ENCODE peak calls at places on chromosomes 3 and 15, in nine cellular contexts. H, A, R, I, V, C, L, G and U are unnamed samples.

GRCh38 chr3:65742914-65743313 is 295.8 kb downstream of the MAGI1 start:
- DNase-seq in A (no peak), H (no peak), L (no peak), G (no peak), V (peak), R (no peak), I (no peak), C (no peak), U (no peak)

GRCh38 chr3:4898454-4899313 is 80.6 kb upstream of the BHLHE40 start:
- DNase-seq in I (no peak), V (no peak), L (no peak), C (no peak), G (no peak), H (no peak), R (no peak), A (no peak), U (no peak)

GRCh38 chr15:70320077-70320830 is 222.5 kb upstream of the TLE3 start:
- DNase-seq in A (no peak), C (no peak), H (no peak), R (no peak), V (no peak), G (no peak), L (no peak), I (no peak), U (no peak)

GRCh38 chr3:140899363-140899762 is 42.3 kb upstream of the SLC25A36 start:
- DNase-seq in V (no peak), C (no peak), A (no peak), I (no peak), R (no peak), L (no peak), G (no peak), H (no peak), U (no peak)

GRCh38 chr3:17551333-17551732 is 191.1 kb downstream of the TBC1D5 start:
- DNase-seq in I (no peak), G (no peak), L (no peak), C (no peak), H (no peak), R (no peak), V (no peak), A (no peak), U (no peak)

GRCh38 chr15:29835301-29835700 is 13.0 kb upstream of the TJP1 start:
- DNase-seq in I (no peak), R (peak), V (no peak), L (no peak), G (no peak), A (no peak), H (no peak), C (no peak), U (no peak)

GRCh38 chr3:170745211-170745718 is 124.7 kb downstream of the RPL22L1 start:
- DNase-seq in H (no peak), L (no peak), A (no peak), R (no peak), C (no peak), G (no peak), V (peak), I (no peak), U (no peak)

GRCh38 chr3:107345968-107346367 is 31.3 kb upstream of the CCDC54 start:
- DNase-seq in H (no peak), A (no peak), V (no peak), C (no peak), G (no peak), I (no peak), R (no peak), L (no peak), U (no peak)

GRCh38 chr3:99319450-99319849 is 318.9 kb upstream of the COL8A1 start:
- DNase-seq in G (no peak), V (peak), C (no peak), A (no peak), R (no peak), L (no peak), I (no peak), H (no peak), U (no peak)

GRCh38 chr3:114789803-114790202 is 357.3 kb downstream of the ZBTB20 start:
- DNase-seq in V (no peak), G (no peak), A (no peak), C (no peak), R (no peak), L (no peak), I (no peak), H (no peak), U (no peak)

GRCh38 chr15:95591886-95592285 is 738.6 kb upstream of the NR2F2 start:
- DNase-seq in I (no peak), C (no peak), R (no peak), A (no peak), H (no peak), G (no peak), V (no peak), L (no peak), U (no peak)

GRCh38 chr3:8220291-8220690 is 281.3 kb upstream of the LMCD1 start:
- DNase-seq in R (no peak), C (no peak), V (no peak), L (no peak), H (no peak), G (no peak), A (no peak), I (no peak), U (no peak)

GRCh38 chr3:36303286-36303685 is 77.0 kb upstream of the STAC start:
- DNase-seq in V (no peak), L (no peak), I (no peak), R (no peak), H (no peak), C (no peak), G (no peak), A (no peak), U (no peak)

GRCh38 chr3:136787226-136787793 is 31.6 kb upstream of the SLC35G2 start:
- DNase-seq in I (no peak), H (no peak), V (peak), G (peak), R (no peak), C (no peak), A (no peak), L (peak), U (no peak)

GRCh38 chr3:4786431-4786830 is 192.8 kb upstream of the BHLHE40 start:
- DNase-seq in R (no peak), H (no peak), A (no peak), L (no peak), C (no peak), V (no peak), G (no peak), I (no peak), U (no peak)

GRCh38 chr3:72192572-72192971 is 407.6 kb upstream of the PROK2 start:
- DNase-seq in V (no peak), I (no peak), R (no peak), L (no peak), C (no peak), A (no peak), G (no peak), H (no peak), U (no peak)

GRCh38 chr3:72189344-72189743 is 404.4 kb upstream of the PROK2 start:
- DNase-seq in V (no peak), R (no peak), C (no peak), A (no peak), L (no peak), H (no peak), I (no peak), G (no peak), U (no peak)

GRCh38 chr3:72187131-72187530 is 402.2 kb upstream of the PROK2 start:
- DNase-seq in V (no peak), G (no peak), C (no peak), A (no peak), L (no peak), I (no peak), R (no peak), H (no peak), U (no peak)

GRCh38 chr3:72191211-72191960 is 406.4 kb upstream of the PROK2 start:
- DNase-seq in V (no peak), L (no peak), C (no peak), G (no peak), H (no peak), A (no peak), I (no peak), R (no peak), U (no peak)

GRCh38 chr3:72190050-72190449 is 405.1 kb upstream of the PROK2 start:
- DNase-seq in A (no peak), I (no peak), R (no peak), L (no peak), C (no peak), V (no peak), H (no peak), G (no peak), U (no peak)
- H3K27ac ChIP-seq in A (no peak), I (no peak), R (no peak), L (no peak), C (no peak), V (no peak), H (no peak), G (no peak), U (peak)

DNA sequence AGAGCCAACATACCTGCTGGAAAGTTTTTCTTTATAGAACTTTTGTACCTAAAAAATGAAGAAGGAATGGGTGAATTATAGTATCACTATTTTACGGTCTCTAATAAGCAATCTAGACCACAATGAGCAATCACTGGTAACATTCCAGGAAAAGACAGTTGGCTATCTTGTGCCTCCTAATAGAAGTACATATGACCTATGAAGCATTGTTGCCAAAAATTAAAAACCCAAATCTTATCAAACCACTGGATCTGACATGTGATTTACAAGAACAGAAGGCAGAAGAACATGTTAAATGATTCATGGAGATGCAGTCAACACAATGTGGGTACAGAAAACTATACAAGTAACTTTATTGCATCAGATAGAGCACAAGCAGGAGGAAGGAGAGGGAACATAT is 14.5 kb upstream of the HYKK start:
- DNase-seq in V (no peak), C (no peak), I (no peak), R (no peak), G (no peak), A (no peak), H (no peak), L (no peak), U (no peak)
- H3K27ac ChIP-seq in V (no peak), C (no peak), I (no peak), R (no peak), G (no peak), A (no peak), H (no peak), L (no peak), U (no peak)

GRCh38 chr3:171777608-171777995 is 32.7 kb downstream of the PLD1 start:
- DNase-seq in A (no peak), G (no peak), C (no peak), V (no peak), L (no peak), R (no peak), H (no peak), I (no peak), U (no peak)
- H3K27ac ChIP-seq in A (peak), G (no peak), C (no peak), V (no peak), L (no peak), R (no peak), H (no peak), I (peak), U (peak)

GRCh38 chr3:123378409-123378915 is 70.4 kb downstream of the ADCY5 start:
- DNase-seq in H (no peak), I (no peak), L (no peak), C (no peak), G (no peak), A (no peak), V (no peak), R (no peak), U (no peak)

GRCh38 chr3:123375014-123375940 is 73.6 kb downstream of the ADCY5 start:
- DNase-seq in C (no peak), I (no peak), R (peak), G (no peak), V (no peak), H (no peak), L (peak), A (no peak), U (no peak)

GRCh38 chr3:123374016-123374415 is 74.9 kb downstream of the ADCY5 start:
- DNase-seq in V (no peak), L (no peak), I (no peak), H (no peak), G (no peak), C (no peak), A (no peak), R (no peak), U (no peak)

GRCh38 chr3:123377173-123377740 is 71.6 kb downstream of the ADCY5 start:
- DNase-seq in G (no peak), C (no peak), L (no peak), V (no peak), H (no peak), A (no peak), R (no peak), I (no peak), U (no peak)

GRCh38 chr3:123376451-123377172 is 72.3 kb downstream of the ADCY5 start:
- DNase-seq in V (no peak), L (no peak), C (no peak), I (no peak), G (no peak), A (no peak), R (no peak), H (no peak), U (no peak)
- H3K27ac ChIP-seq in V (no peak), L (peak), C (no peak), I (no peak), G (no peak), A (no peak), R (peak), H (no peak), U (no peak)

GRCh38 chr3:188832146-188832545 is 339.6 kb upstream of the TPRG1 start:
- DNase-seq in A (no peak), V (no peak), R (no peak), C (no peak), H (no peak), L (no peak), G (no peak), I (no peak), U (no peak)
- H3K27ac ChIP-seq in A (no peak), V (no peak), R (no peak), C (peak), H (no peak), L (no peak), G (no peak), I (no peak), U (no peak)

GRCh38 chr3:111668321-111668720 is 73.2 kb upstream of the ZBED2 start:
- DNase-seq in L (no peak), H (no peak), G (no peak), R (no peak), C (no peak), I (no peak), V (no peak), A (no peak), U (no peak)

GRCh38 chr3:111667621-111668239 is 72.6 kb upstream of the ZBED2 start:
- DNase-seq in L (no peak), A (no peak), V (no peak), I (no peak), H (no peak), C (no peak), R (peak), G (peak), U (no peak)

GRCh38 chr3:111667170-111667569 is 72.0 kb upstream of the ZBED2 start:
- DNase-seq in H (no peak), I (no peak), L (no peak), G (no peak), A (no peak), V (no peak), R (no peak), C (no peak), U (no peak)

GRCh38 chr3:111668912-111669488 is 73.9 kb upstream of the ZBED2 start:
- DNase-seq in A (no peak), I (no peak), C (no peak), H (peak), V (peak), G (no peak), L (peak), R (no peak), U (no peak)

DNA sequence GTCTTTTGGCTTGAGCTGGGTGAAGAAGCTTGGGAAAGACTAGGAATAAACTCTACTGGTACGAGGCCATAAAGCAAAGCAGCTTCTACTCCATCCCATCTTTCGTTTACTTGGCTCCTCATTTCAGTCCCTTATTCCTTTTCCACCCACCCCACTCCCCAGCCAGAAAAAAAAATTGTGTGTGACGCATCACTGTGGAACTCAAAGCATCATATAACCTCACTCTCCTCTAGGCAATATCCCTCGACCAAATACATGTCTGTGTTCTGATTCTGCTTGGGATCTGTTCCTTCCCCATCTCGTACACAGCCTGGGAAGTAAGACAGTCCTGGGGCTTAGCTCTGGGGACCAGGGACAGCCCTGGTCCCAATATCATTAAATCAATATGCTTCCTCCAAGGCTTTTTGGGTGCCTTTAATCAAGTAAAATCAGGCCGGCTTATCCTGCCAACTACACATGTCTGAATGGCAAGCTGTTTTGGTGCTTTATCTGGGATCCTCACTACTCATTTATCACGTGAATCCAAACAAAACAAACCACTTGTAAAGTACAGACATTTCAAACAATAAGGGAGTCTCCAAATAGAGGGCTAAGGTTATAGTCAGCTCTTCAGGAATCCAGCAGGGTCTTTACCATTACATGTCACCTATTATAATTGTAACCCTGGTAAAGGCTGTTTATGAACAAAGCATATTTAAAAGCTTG is 74.9 kb upstream of the ZBED2 start:
- DNase-seq in C (no peak), H (no peak), L (no peak), A (no peak), V (peak), G (no peak), I (no peak), R (no peak), U (no peak)
- H3K27ac ChIP-seq in C (no peak), H (peak), L (no peak), A (no peak), V (peak), G (no peak), I (no peak), R (no peak), U (no peak)